ENCODE peak calls at places on chromosomes 3 and 15, in four cellular contexts. H, L, S and U are unnamed samples.

GRCh38 chr3:42090973-42091731 is at the start of gene TRAK1:
- DNase-seq in L (peak), S (no peak), H (peak), U (no peak)

GRCh38 chr3:49534581-49535495 is 19.4 kb upstream of the BSN start:
- DNase-seq in S (no peak), H (no peak), L (no peak), U (peak)

GRCh38 chr3:139227165-139227564 is 116.7 kb upstream of the MRPS22 start:
- DNase-seq in S (no peak), L (no peak), H (peak), U (no peak)

GRCh38 chr3:53224026-53224425 is 31.8 kb downstream of the TKT start:
- DNase-seq in L (no peak), H (no peak), S (no peak), U (no peak)

GRCh38 chr15:60079210-60079609 is 75.1 kb downstream of the FOXB1 start:
- DNase-seq in S (no peak), L (no peak), H (no peak), U (no peak)

GRCh38 chr3:126179825-126180476 is 435 bp downstream of the ALDH1L1 start:
- DNase-seq in H (peak), L (peak), S (no peak), U (peak)

GRCh38 chr3:43870110-43870509 is 179.4 kb downstream of the ABHD5 start:
- DNase-seq in L (no peak), S (no peak), H (no peak), U (no peak)

GRCh38 chr3:166425900-166426611 is 588.8 kb upstream of the BCHE start:
- DNase-seq in S (no peak), L (no peak), H (no peak), U (peak)

GRCh38 chr3:160221019-160221418 is 4.2 kb upstream of the C3orf80 start:
- DNase-seq in S (no peak), H (no peak), L (no peak), U (no peak)

GRCh38 chr15:64348455-64348854 is 7.5 kb downstream of the CSNK1G1 start:
- DNase-seq in S (no peak), L (no peak), H (no peak), U (no peak)

GRCh38 chr3:185992801-185993467 is 55.1 kb upstream of the TRA2B start:
- DNase-seq in H (no peak), S (no peak), L (no peak), U (no peak)

GRCh38 chr3:39271363-39271762 is 8.5 kb downstream of the CX3CR1 start:
- DNase-seq in S (no peak), H (no peak), L (no peak), U (no peak)

GRCh38 chr3:141603473-141604035 is 116.7 kb downstream of the RASA2 start:
- DNase-seq in S (no peak), H (no peak), L (no peak), U (no peak)

GRCh38 chr3:153099131-153099530 is 62.9 kb upstream of the RAP2B start:
- DNase-seq in L (no peak), S (no peak), H (no peak), U (no peak)

GRCh38 chr15:61654918-61655317 is 405.3 kb downstream of the VPS13C start:
- DNase-seq in L (no peak), S (no peak), H (peak), U (peak)

GRCh38 chr3:79767194-79767952 is 425 bp downstream of the ROBO1 start:
- DNase-seq in H (no peak), S (no peak), L (no peak), U (peak)

GRCh38 chr15:96053039-96054021 is 277.2 kb upstream of the NR2F2 start:
- DNase-seq in L (peak), S (no peak), H (peak), U (peak)

GRCh38 chr3:9037113-9037715 is 73.9 kb upstream of the RAD18 start:
- DNase-seq in L (peak), H (peak), S (no peak), U (no peak)

GRCh38 chr15:75307778-75308390 is 25.2 kb downstream of the GOLGA6D start:
- DNase-seq in H (no peak), L (peak), S (no peak), U (no peak)

GRCh38 chr3:14877404-14877803 is 58.6 kb downstream of the FGD5 start:
- DNase-seq in H (no peak), S (no peak), L (peak), U (no peak)

GRCh38 chr3:194585880-194586281 is 47.3 kb downstream of the TMEM44 start:
- DNase-seq in H (no peak), L (no peak), S (no peak), U (no peak)

GRCh38 chr15:33454996-33455395 is 144.2 kb downstream of the RYR3 start:
- DNase-seq in L (no peak), H (no peak), S (no peak), U (no peak)

DNA sequence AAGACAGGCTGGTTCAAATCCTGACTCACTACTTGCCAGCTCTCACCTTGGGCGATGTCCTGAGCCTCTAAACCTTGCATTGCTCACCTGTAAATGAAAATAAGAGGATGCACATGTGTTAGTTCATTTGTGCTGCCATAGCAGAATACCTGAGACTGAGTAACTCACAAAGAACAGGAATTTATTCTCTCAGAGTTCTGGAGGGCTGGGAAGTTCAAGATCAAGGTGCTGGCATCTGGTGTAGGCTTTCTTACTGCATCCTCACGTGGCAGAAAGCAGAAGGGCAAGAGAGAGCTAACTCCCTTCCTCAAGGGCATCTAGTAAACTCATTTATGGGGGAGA is 222.7 kb downstream of the MTHFS start:
- DNase-seq in S (no peak), H (no peak), L (no peak), U (no peak)
- H3K27ac ChIP-seq in S (no peak), H (no peak), L (no peak), U (no peak)

DNA sequence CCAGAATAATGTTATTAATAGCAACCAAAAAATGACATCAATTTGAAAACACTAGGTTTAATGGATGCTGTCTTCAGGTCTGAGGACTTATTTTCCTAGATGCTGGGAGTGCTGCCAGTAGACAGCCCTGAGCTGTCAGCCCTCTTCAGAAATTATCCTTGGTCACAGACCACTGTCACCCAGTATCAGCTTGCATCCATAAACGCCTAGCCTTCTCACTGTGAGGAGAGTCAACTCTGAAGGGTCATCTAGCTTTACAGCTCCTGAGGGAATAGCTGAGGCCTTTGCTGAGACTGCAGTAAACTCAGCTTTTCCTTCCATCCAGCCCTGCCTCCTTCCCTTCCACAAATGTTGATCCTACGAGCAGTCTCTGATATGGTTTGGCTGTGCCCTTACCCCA is 19.3 kb upstream of the MNS1 start:
- DNase-seq in L (no peak), H (no peak), S (no peak), U (no peak)
- H3K27ac ChIP-seq in L (no peak), H (no peak), S (no peak), U (no peak)

GRCh38 chr3:100067589-100067988 is 46.7 kb downstream of the FILIP1L start:
- DNase-seq in L (no peak), S (no peak), H (no peak), U (no peak)

GRCh38 chr3:100069472-100069871 is 44.8 kb downstream of the FILIP1L start:
- DNase-seq in S (no peak), H (no peak), L (no peak), U (no peak)

GRCh38 chr3:100072328-100073048 is 41.8 kb downstream of the FILIP1L start:
- DNase-seq in H (no peak), L (no peak), S (no peak), U (no peak)

GRCh38 chr3:100073049-100073422 is 41.3 kb downstream of the FILIP1L start:
- DNase-seq in S (no peak), H (no peak), L (no peak), U (no peak)

GRCh38 chr3:100068758-100069345 is 45.4 kb downstream of the FILIP1L start:
- DNase-seq in L (peak), H (peak), S (peak), U (peak)
- H3K27ac ChIP-seq in L (peak), H (peak), S (no peak), U (no peak)

GRCh38 chr3:169268286-169268776 is 395.2 kb downstream of the MECOM start:
- DNase-seq in S (no peak), L (no peak), H (no peak), U (no peak)

GRCh38 chr3:169266351-169266750 is 397.2 kb downstream of the MECOM start:
- DNase-seq in S (no peak), H (no peak), L (no peak), U (no peak)

GRCh38 chr3:169268942-169269460 is 394.5 kb downstream of the MECOM start:
- DNase-seq in H (no peak), S (no peak), L (no peak), U (no peak)

GRCh38 chr3:169266986-169267385 is 396.5 kb downstream of the MECOM start:
- DNase-seq in H (no peak), L (no peak), S (no peak), U (no peak)

GRCh38 chr3:169264711-169265110 is 398.8 kb downstream of the MECOM start:
- DNase-seq in L (no peak), S (no peak), H (peak), U (peak)
- H3K27ac ChIP-seq in L (no peak), S (no peak), H (no peak), U (no peak)

DNA sequence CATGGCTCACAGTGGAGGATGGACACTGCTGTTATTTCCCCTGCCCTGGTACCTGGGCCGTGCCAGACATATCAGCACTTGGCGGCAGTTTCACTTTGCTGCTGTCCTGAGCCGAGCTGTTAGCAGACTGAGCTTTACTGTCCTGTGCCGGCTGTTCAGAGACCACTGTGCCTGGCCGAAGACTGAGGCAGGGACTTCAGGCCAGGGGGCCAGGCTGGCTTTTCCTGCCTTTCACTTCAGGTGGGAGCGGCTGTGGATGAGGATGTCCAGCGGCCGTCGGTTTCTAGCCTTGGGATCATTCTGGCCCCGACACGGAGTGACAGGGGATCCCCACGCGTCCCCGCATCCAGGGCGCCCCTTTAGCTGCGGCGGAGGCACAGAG is 1.0 kb downstream of the ATP10A start:
- DNase-seq in L (peak), H (no peak), S (peak), U (no peak)
- H3K27ac ChIP-seq in L (peak), H (peak), S (peak), U (peak)

GRCh38 chr15:40286061-40286532 is 3.2 kb upstream of the ANKRD63 start:
- DNase-seq in L (no peak), H (no peak), S (no peak), U (no peak)

GRCh38 chr15:40286794-40287193 is 3.9 kb upstream of the ANKRD63 start:
- DNase-seq in L (no peak), H (no peak), S (no peak), U (no peak)

GRCh38 chr15:40282870-40283614 is at the start of gene ANKRD63:
- DNase-seq in L (no peak), S (peak), H (no peak), U (no peak)

GRCh38 chr15:40283615-40284306 is 897 bp upstream of the ANKRD63 start:
- DNase-seq in L (no peak), H (no peak), S (no peak), U (no peak)

DNA sequence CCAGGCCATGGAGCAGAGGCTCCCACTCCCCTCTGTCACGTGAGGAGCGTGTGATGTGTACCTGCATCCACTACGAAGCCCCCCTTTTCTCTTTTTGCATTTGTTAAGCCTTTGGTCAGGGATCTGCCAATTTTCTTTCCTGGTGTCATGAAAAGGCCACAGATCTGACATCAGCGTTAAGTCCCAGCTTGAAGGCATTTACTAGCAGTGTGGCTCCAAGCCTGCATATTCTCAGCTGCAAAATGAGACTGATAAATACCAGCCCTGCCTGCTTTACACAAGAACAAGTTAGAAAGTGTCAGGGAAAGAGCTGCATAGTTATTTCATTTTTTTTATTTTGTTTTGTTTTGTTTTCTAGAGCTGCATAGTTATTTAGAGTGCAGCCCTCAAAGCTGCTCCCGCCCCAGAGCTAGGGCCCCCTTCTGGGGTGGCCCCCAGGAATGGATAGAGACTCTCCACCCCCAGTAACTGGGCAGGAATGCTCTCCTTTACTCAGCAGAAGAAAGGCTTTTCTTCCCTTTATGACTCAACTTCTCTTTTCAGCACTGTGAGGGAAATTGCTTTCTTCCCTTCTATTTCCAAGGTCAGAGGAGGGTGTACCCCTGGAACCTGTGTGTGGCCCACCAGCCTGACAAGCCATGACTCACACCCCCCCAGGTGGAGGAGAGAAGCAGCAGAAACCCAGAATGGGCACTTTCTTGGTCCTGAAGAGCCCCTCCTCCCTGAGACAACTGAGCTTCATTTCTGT is 2.5 kb upstream of the ANKRD63 start:
- DNase-seq in S (no peak), H (no peak), L (no peak), U (no peak)
- H3K27ac ChIP-seq in S (no peak), H (peak), L (peak), U (no peak)